ENCODE peak calls at places on chromosomes 4 and X, in five cellular contexts. P is stimulated activated CD4-positive, alpha-beta T cell treated with anti-CD3 and anti-CD28 coated beads, Interleukin-4, amount 100 ng/mL, for 24 hours; X is effector CD8-positive, alpha-beta T cell; V is fibroblast of lung; R is hypothalamus. F is an unnamed sample.

GRCh38 chrX:39613997-39614679 is 483.6 kb downstream of the BCOR start:
- DNase-seq in P (peak), X (no peak), V (no peak), R (no peak), F (no peak)

GRCh38 chrX:134377537-134377936 is 82.4 kb upstream of the HPRT1 start:
- DNase-seq in P (peak), X (no peak), V (peak), R (no peak), F (peak)

GRCh38 chr4:3745886-3746656 is 20.1 kb upstream of the ADRA2C start:
- DNase-seq in P (no peak), R (no peak), V (no peak), X (no peak), F (no peak)

GRCh38 chr4:185023471-185023870 is 5.2 kb downstream of the HELT start:
- DNase-seq in P (no peak), V (no peak), R (no peak), X (no peak), F (no peak)

GRCh38 chrX:63418211-63418610 is 67.1 kb upstream of the SPIN4 start:
- DNase-seq in X (no peak), V (no peak), R (no peak), P (no peak), F (no peak)

GRCh38 chr4:7922466-7922865 is 17.2 kb downstream of the AFAP1 start:
- DNase-seq in P (no peak), V (no peak), R (no peak), X (no peak), F (no peak)

GRCh38 chr4:4415806-4416805 is 29.2 kb downstream of the NSG1 start:
- DNase-seq in R (no peak), V (no peak), X (no peak), P (no peak), F (peak)

GRCh38 chr4:156298230-156298629 is 344.6 kb upstream of the CTSO start:
- DNase-seq in R (no peak), X (no peak), V (peak), P (no peak), F (no peak)

GRCh38 chr4:89257376-89257775 is 50.2 kb downstream of the GPRIN3 start:
- DNase-seq in P (no peak), V (no peak), R (no peak), X (no peak), F (no peak)